ENCODE peak calls at places on chromosomes 3 and 15, in five cellular contexts. I, X, E, U and S are unnamed samples.

GRCh38 chr15:51205050-51205707 is 110.5 kb upstream of the TNFAIP8L3 start:
- DNase-seq in I (no peak), X (no peak), E (no peak), U (no peak), S (no peak)

GRCh38 chr3:164351126-164351525 is 727.2 kb downstream of the SI start:
- DNase-seq in I (no peak), X (no peak), E (no peak), U (no peak), S (no peak)

GRCh38 chr3:18351823-18352744 is 73.1 kb downstream of the SATB1 start:
- DNase-seq in I (no peak), X (no peak), E (no peak), U (no peak), S (no peak)

GRCh38 chr3:113019182-113020137 is 28.7 kb downstream of the GTPBP8 start:
- DNase-seq in I (peak), X (peak), E (peak), U (peak), S (peak)

GRCh38 chr3:11245827-11246662 is 26.2 kb upstream of the ATG7 start:
- DNase-seq in I (no peak), X (no peak), E (no peak), U (no peak), S (no peak)

GRCh38 chr3:64254443-64254842 is 29.2 kb upstream of the PRICKLE2 start:
- DNase-seq in I (no peak), X (no peak), E (no peak), U (no peak), S (no peak)

GRCh38 chr3:12193485-12194165 is 34.9 kb upstream of the TIMP4 start:
- DNase-seq in I (peak), X (no peak), E (no peak), U (no peak), S (no peak)

GRCh38 chr15:77503240-77503639 is 82.6 kb downstream of the HMG20A start:
- DNase-seq in I (no peak), X (no peak), E (no peak), U (no peak), S (no peak)

GRCh38 chr3:49930241-49930690 is 655 bp upstream of the MON1A start:
- DNase-seq in I (no peak), X (no peak), E (no peak), U (no peak), S (no peak)

GRCh38 chr3:186260726-186261125 is 101.3 kb downstream of the DGKG start:
- DNase-seq in I (no peak), X (no peak), E (no peak), U (no peak), S (no peak)

GRCh38 chr15:66488525-66488924 is 9.0 kb downstream of the SNAPC5 start:
- DNase-seq in I (no peak), X (no peak), E (no peak), U (no peak), S (no peak)

GRCh38 chr3:42752441-42752840 is 20.6 kb downstream of the CCDC13 start:
- DNase-seq in I (no peak), X (peak), E (no peak), U (no peak), S (peak)

GRCh38 chr3:8824238-8824637 is 54.8 kb upstream of the OXTR start:
- DNase-seq in I (no peak), X (no peak), E (no peak), U (no peak), S (no peak)

GRCh38 chr15:59349715-59350420 is 22.8 kb downstream of the MYO1E start:
- DNase-seq in I (peak), X (no peak), E (peak), U (no peak), S (no peak)

GRCh38 chr15:71391421-71392047 is 276.3 kb downstream of the THSD4 start:
- DNase-seq in I (no peak), X (no peak), E (no peak), U (no peak), S (no peak)

GRCh38 chr15:95799286-95800187 is 531.0 kb upstream of the NR2F2 start:
- DNase-seq in I (peak), X (no peak), E (no peak), U (no peak), S (no peak)

GRCh38 chr3:56855856-56856538 is 54.2 kb upstream of the ARHGEF3 start:
- DNase-seq in I (peak), X (peak), E (no peak), U (peak), S (no peak)
- TF ChIP-seq CTCF in I (peak), X (peak), E (peak), U (peak), S (no peak)

GRCh38 chr15:101251830-101252820 is at the start of gene CHSY1:
- DNase-seq in I (peak), X (peak), E (peak), U (peak), S (peak)
- TF ChIP-seq CTCF in I (peak), X (no peak), E (no peak), U (no peak), S (no peak)

GRCh38 chr3:188280627-188281026 is 126.7 kb downstream of the LPP start:
- DNase-seq in I (no peak), X (no peak), E (no peak), U (no peak), S (no peak)

GRCh38 chr3:188284455-188285212 is 130.7 kb downstream of the LPP start:
- DNase-seq in I (no peak), X (no peak), E (no peak), U (no peak), S (no peak)

GRCh38 chr3:188286087-188286513 is 132.1 kb downstream of the LPP start:
- DNase-seq in I (peak), X (no peak), E (no peak), U (no peak), S (peak)

GRCh38 chr3:188282871-188283270 is 128.9 kb downstream of the LPP start:
- DNase-seq in I (no peak), X (no peak), E (no peak), U (no peak), S (no peak)

GRCh38 chr3:188283347-188283746 is 129.4 kb downstream of the LPP start:
- DNase-seq in I (peak), X (no peak), E (no peak), U (no peak), S (no peak)
- TF ChIP-seq CTCF in I (peak), X (no peak), E (no peak), U (no peak), S (no peak)

GRCh38 chr15:79218588-79219200 is 63.8 kb upstream of the ANKRD34C start:
- DNase-seq in I (peak), X (no peak), E (peak), U (no peak), S (no peak)
- TF ChIP-seq CTCF in I (peak), X (peak), E (peak), U (no peak), S (peak)

GRCh38 chr15:80835338-80835737 is 56.2 kb downstream of the CEMIP start:
- DNase-seq in I (no peak), X (peak), E (no peak), U (no peak), S (no peak)
- TF ChIP-seq CTCF in I (peak), X (peak), E (no peak), U (no peak), S (no peak)